ENCODE peak calls at places on chromosome 9, in four cellular contexts. One of them, this sample, is unnamed.

GRCh38 chr9:129737479-129738269 is 15.2 kb downstream of the PTGES start:
- DNase-seq in endothelial cell: peak
- DNase-seq in MCF 10A: peak
- DNase-seq in heart left ventricle: peak
- DNase-seq in this sample: peak

GRCh38 chr9:122116040-122116439 is 22.9 kb upstream of the TTLL11 start:
- DNase-seq in heart left ventricle: no peak
- DNase-seq in endothelial cell: no peak
- DNase-seq in MCF 10A: no peak
- DNase-seq in this sample: no peak

GRCh38 chr9:33106827-33107621 is 30.6 kb upstream of the SMU1 start:
- DNase-seq in heart left ventricle: peak
- DNase-seq in MCF 10A: peak
- DNase-seq in endothelial cell: no peak
- DNase-seq in this sample: no peak

GRCh38 chr9:5578698-5579085 is 50.2 kb upstream of the RIC1 start:
- DNase-seq in endothelial cell: no peak
- DNase-seq in MCF 10A: peak
- DNase-seq in heart left ventricle: no peak
- DNase-seq in this sample: no peak

GRCh38 chr9:136848393-136849037 is 694 bp upstream of the PHPT1 start:
- DNase-seq in endothelial cell: peak
- DNase-seq in heart left ventricle: no peak
- DNase-seq in MCF 10A: peak
- DNase-seq in this sample: peak

GRCh38 chr9:125343518-125344284 is 82.1 kb downstream of the GAPVD1 start:
- DNase-seq in endothelial cell: no peak
- DNase-seq in MCF 10A: peak
- DNase-seq in heart left ventricle: no peak
- DNase-seq in this sample: no peak

GRCh38 chr9:97405551-97405950 is 6.3 kb upstream of the TDRD7 start:
- DNase-seq in endothelial cell: no peak
- DNase-seq in heart left ventricle: no peak
- DNase-seq in MCF 10A: no peak
- DNase-seq in this sample: no peak

GRCh38 chr9:135588886-135589595 is 27.5 kb downstream of the PAEP start:
- DNase-seq in heart left ventricle: peak
- DNase-seq in MCF 10A: no peak
- DNase-seq in endothelial cell: no peak
- DNase-seq in this sample: no peak

GRCh38 chr9:129506892-129507291 is 114.0 kb downstream of the C9orf50 start:
- DNase-seq in endothelial cell: no peak
- DNase-seq in MCF 10A: peak
- DNase-seq in heart left ventricle: peak
- DNase-seq in this sample: no peak

GRCh38 chr9:129347323-129348120 is 169.5 kb upstream of the IER5L start:
- DNase-seq in heart left ventricle: no peak
- DNase-seq in endothelial cell: no peak
- DNase-seq in MCF 10A: peak
- DNase-seq in this sample: no peak

GRCh38 chr9:83199240-83199639 is 136.3 kb upstream of the RASEF start:
- DNase-seq in endothelial cell: peak
- DNase-seq in MCF 10A: peak
- DNase-seq in heart left ventricle: no peak
- DNase-seq in this sample: peak

GRCh38 chr9:90974643-90975245 is 173.1 kb downstream of the SYK start:
- DNase-seq in heart left ventricle: no peak
- DNase-seq in MCF 10A: peak
- DNase-seq in endothelial cell: no peak
- DNase-seq in this sample: no peak

GRCh38 chr9:129624947-129625346 is 1.0 kb upstream of the NTMT1 start:
- DNase-seq in heart left ventricle: no peak
- DNase-seq in MCF 10A: peak
- DNase-seq in endothelial cell: no peak
- DNase-seq in this sample: no peak

GRCh38 chr9:112233769-112234168 is 58.7 kb upstream of the SUSD1 start:
- DNase-seq in MCF 10A: peak
- DNase-seq in endothelial cell: no peak
- DNase-seq in heart left ventricle: no peak
- DNase-seq in this sample: no peak

GRCh38 chr9:5553211-5553610 is 42.9 kb downstream of the PDCD1LG2 start:
- DNase-seq in endothelial cell: no peak
- DNase-seq in MCF 10A: no peak
- DNase-seq in heart left ventricle: no peak
- DNase-seq in this sample: no peak

GRCh38 chr9:21415492-21416267 is 6.8 kb downstream of the IFNA8 start:
- DNase-seq in MCF 10A: no peak
- DNase-seq in endothelial cell: no peak
- DNase-seq in heart left ventricle: no peak
- DNase-seq in this sample: peak

GRCh38 chr9:76369583-76369982 is 24.6 kb downstream of the RFK start:
- DNase-seq in heart left ventricle: no peak
- DNase-seq in MCF 10A: peak
- DNase-seq in endothelial cell: no peak
- DNase-seq in this sample: peak

GRCh38 chr9:83622433-83622813 is 520 bp upstream of the IDNK start:
- DNase-seq in heart left ventricle: no peak
- DNase-seq in endothelial cell: no peak
- DNase-seq in MCF 10A: no peak
- DNase-seq in this sample: no peak

GRCh38 chr9:90299963-90300362 is 342.7 kb downstream of the DIRAS2 start:
- DNase-seq in endothelial cell: no peak
- DNase-seq in heart left ventricle: no peak
- DNase-seq in MCF 10A: no peak
- DNase-seq in this sample: no peak

GRCh38 chr9:13899924-13900323 is 414.0 kb downstream of the NFIB start:
- DNase-seq in MCF 10A: peak
- DNase-seq in endothelial cell: no peak
- DNase-seq in heart left ventricle: no peak
- DNase-seq in this sample: no peak

GRCh38 chr9:38224941-38225340 is 155.9 kb upstream of the SHB start:
- DNase-seq in MCF 10A: no peak
- DNase-seq in endothelial cell: no peak
- DNase-seq in heart left ventricle: no peak
- DNase-seq in this sample: no peak

GRCh38 chr9:136024696-136025316 is 63.6 kb upstream of the UBAC1 start:
- DNase-seq in endothelial cell: no peak
- DNase-seq in MCF 10A: no peak
- DNase-seq in heart left ventricle: no peak
- DNase-seq in this sample: no peak

GRCh38 chr9:136567651-136568287 is 21.9 kb upstream of the NOTCH1 start:
- DNase-seq in MCF 10A: peak
- DNase-seq in endothelial cell: no peak
- DNase-seq in heart left ventricle: peak
- DNase-seq in this sample: peak

GRCh38 chr9:38046669-38047300 is 22.2 kb downstream of the SHB start:
- DNase-seq in heart left ventricle: peak
- DNase-seq in MCF 10A: peak
- DNase-seq in endothelial cell: no peak
- DNase-seq in this sample: peak

GRCh38 chr9:109912082-109912581 is 132.1 kb downstream of the PALM2AKAP2 start:
- DNase-seq in MCF 10A: no peak
- DNase-seq in endothelial cell: no peak
- DNase-seq in heart left ventricle: no peak
- DNase-seq in this sample: no peak

GRCh38 chr9:120212853-120213200 is 367.1 kb downstream of the CDK5RAP2 start:
- DNase-seq in heart left ventricle: no peak
- DNase-seq in MCF 10A: no peak
- DNase-seq in endothelial cell: no peak
- DNase-seq in this sample: no peak

GRCh38 chr9:115057559-115057958 is 60.4 kb downstream of the TNC start:
- DNase-seq in MCF 10A: peak
- DNase-seq in heart left ventricle: no peak
- DNase-seq in endothelial cell: no peak
- DNase-seq in this sample: no peak

GRCh38 chr9:131969469-131969989 is 110.1 kb downstream of the MED27 start:
- DNase-seq in heart left ventricle: no peak
- DNase-seq in MCF 10A: no peak
- DNase-seq in endothelial cell: no peak
- DNase-seq in this sample: no peak

GRCh38 chr9:129146441-129146933 is 31.6 kb downstream of the IER5L start:
- DNase-seq in endothelial cell: no peak
- DNase-seq in MCF 10A: no peak
- DNase-seq in heart left ventricle: no peak
- DNase-seq in this sample: no peak

GRCh38 chr9:34145165-34145564 is 18.7 kb upstream of the DCAF12 start:
- DNase-seq in MCF 10A: no peak
- DNase-seq in endothelial cell: no peak
- DNase-seq in heart left ventricle: no peak
- DNase-seq in this sample: no peak

GRCh38 chr9:16668906-16669305 is 201.6 kb downstream of the BNC2 start:
- DNase-seq in heart left ventricle: no peak
- DNase-seq in endothelial cell: no peak
- DNase-seq in MCF 10A: no peak
- DNase-seq in this sample: no peak

GRCh38 chr9:70165006-70165602 is 93.7 kb upstream of the SMC5 start:
- DNase-seq in endothelial cell: no peak
- DNase-seq in heart left ventricle: no peak
- DNase-seq in MCF 10A: no peak
- DNase-seq in this sample: no peak

GRCh38 chr9:98504883-98505282 is 203.9 kb downstream of the GABBR2 start:
- DNase-seq in endothelial cell: no peak
- DNase-seq in heart left ventricle: no peak
- DNase-seq in MCF 10A: no peak
- DNase-seq in this sample: no peak

GRCh38 chr9:93830224-93830596 is 124.9 kb downstream of the BARX1 start:
- DNase-seq in MCF 10A: no peak
- DNase-seq in heart left ventricle: peak
- DNase-seq in endothelial cell: no peak
- DNase-seq in this sample: no peak
- TF ChIP-seq CTCF in MCF 10A: no peak
- TF ChIP-seq CTCF in heart left ventricle: no peak
- TF ChIP-seq CTCF in endothelial cell: no peak
- TF ChIP-seq CTCF in this sample: no peak

GRCh38 chr9:106704056-106704625 is 158.8 kb upstream of the ZNF462 start:
- DNase-seq in endothelial cell: no peak
- DNase-seq in heart left ventricle: no peak
- DNase-seq in MCF 10A: no peak
- DNase-seq in this sample: no peak
- TF ChIP-seq CTCF in endothelial cell: no peak
- TF ChIP-seq CTCF in heart left ventricle: no peak
- TF ChIP-seq CTCF in MCF 10A: no peak
- TF ChIP-seq CTCF in this sample: no peak

GRCh38 chr9:36336511-36336910 is 63.6 kb downstream of the RNF38 start:
- DNase-seq in MCF 10A: peak
- DNase-seq in endothelial cell: no peak
- DNase-seq in heart left ventricle: no peak
- DNase-seq in this sample: no peak
- TF ChIP-seq CTCF in MCF 10A: no peak
- TF ChIP-seq CTCF in endothelial cell: no peak
- TF ChIP-seq CTCF in heart left ventricle: no peak
- TF ChIP-seq CTCF in this sample: no peak

DNA sequence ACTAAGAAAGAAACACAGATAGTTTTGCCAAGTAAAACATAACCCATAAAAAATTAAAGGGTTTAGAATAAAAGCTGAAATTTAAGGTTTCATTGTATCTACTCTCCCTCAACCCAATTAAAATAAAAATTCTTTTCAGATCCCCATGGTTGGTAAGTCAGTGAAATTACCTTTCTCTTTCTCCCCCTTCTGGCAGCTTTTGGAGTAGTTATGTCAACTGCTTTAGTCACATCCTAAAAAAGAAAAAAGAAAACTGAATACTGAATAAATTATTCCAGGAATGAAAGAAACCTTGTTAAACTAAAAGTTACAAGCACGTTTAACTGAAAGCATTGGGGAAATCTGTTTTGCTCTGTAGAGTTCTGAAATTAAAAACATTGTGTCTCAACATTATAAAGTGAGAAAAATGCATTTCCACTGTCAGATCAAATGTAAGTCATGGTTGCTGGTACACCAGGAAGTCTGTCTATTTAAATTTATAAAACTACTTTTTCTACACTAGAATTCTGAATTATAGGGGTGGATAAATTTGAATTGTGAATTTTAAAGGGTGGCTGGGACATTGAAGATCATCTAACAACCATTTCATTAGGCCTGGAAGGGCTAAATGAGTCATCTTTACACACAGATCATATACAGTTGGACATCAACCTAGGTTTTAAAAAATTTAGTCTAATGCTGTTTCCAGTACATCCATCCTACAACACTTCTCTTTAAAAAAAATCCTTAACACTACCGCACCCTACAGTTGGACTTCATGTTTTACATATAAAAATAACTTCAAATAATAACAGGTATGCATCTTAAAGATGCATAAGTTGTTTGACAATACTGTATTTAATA is 24.7 kb downstream of the PSIP1 start:
- DNase-seq in heart left ventricle: no peak
- DNase-seq in endothelial cell: no peak
- DNase-seq in MCF 10A: peak
- DNase-seq in this sample: no peak
- TF ChIP-seq CTCF in heart left ventricle: peak
- TF ChIP-seq CTCF in endothelial cell: peak
- TF ChIP-seq CTCF in MCF 10A: peak
- TF ChIP-seq CTCF in this sample: no peak

GRCh38 chr9:35658894-35659220 is 765 bp downstream of the CCDC107 start:
- DNase-seq in endothelial cell: no peak
- DNase-seq in MCF 10A: peak
- DNase-seq in heart left ventricle: no peak
- DNase-seq in this sample: no peak

GRCh38 chr9:35661756-35662350 is 3.1 kb downstream of the ARHGEF39 start:
- DNase-seq in endothelial cell: no peak
- DNase-seq in heart left ventricle: no peak
- DNase-seq in MCF 10A: no peak
- DNase-seq in this sample: no peak

GRCh38 chr9:35659340-35659739 is 1.2 kb downstream of the CCDC107 start:
- DNase-seq in MCF 10A: peak
- DNase-seq in heart left ventricle: no peak
- DNase-seq in endothelial cell: no peak
- DNase-seq in this sample: no peak

GRCh38 chr9:35662437-35662836 is 2.6 kb downstream of the ARHGEF39 start:
- DNase-seq in heart left ventricle: no peak
- DNase-seq in MCF 10A: no peak
- DNase-seq in endothelial cell: no peak
- DNase-seq in this sample: no peak

DNA sequence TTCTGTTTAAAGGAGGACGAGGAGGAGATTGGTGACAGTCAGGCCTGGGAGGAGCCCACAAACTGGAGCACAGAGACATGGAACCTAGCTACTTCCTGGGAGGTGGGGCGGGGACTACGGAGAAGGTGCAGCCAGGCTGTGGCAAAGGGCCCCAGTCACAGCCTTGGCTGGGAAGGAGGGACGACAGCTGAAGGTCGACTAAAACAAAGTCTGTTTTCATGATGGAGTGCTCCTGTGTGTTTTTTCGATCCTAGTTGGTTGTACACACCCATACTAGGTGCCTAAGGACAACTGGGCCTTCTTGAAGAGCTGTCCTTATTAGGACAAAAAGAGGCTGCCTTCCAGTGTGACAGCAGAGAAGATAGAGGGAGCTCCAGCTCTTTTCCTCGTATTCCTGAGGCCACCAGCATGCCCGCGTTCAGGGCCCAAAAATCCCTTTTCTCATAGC is 2.9 kb downstream of the CCDC107 start:
- DNase-seq in endothelial cell: no peak
- DNase-seq in heart left ventricle: no peak
- DNase-seq in MCF 10A: peak
- DNase-seq in this sample: no peak
- TF ChIP-seq CTCF in endothelial cell: no peak
- TF ChIP-seq CTCF in heart left ventricle: peak
- TF ChIP-seq CTCF in MCF 10A: peak
- TF ChIP-seq CTCF in this sample: no peak